ENCODE peak calls at places on chromosomes 1 and 21, in ten cellular contexts. C is heart left ventricle; P is CD4-positive, alpha-beta T cell; B is fibroblast of mammary gland; I is lower leg skin; F is left ventricle myocardium inferior; J is GM23338; Y is astrocyte of the spinal cord; A is RWPE1; X is PC-9. T is an unnamed sample.

GRCh38 chr1:224456637-224456953 is 22.0 kb upstream of the WDR26 start:
- DNase-seq in Y (no peak), A (no peak), P (no peak), I (no peak), B (no peak), C (no peak), J (no peak), F (no peak), X (no peak), T (no peak)

GRCh38 chr1:40693425-40693824 is 1.9 kb downstream of the NFYC start:
- DNase-seq in I (no peak), X (no peak), Y (no peak), J (no peak), C (no peak), A (no peak), F (no peak), B (no peak), P (no peak), T (no peak)

GRCh38 chr1:54273837-54274192 is 73.8 kb downstream of the MRPL37 start:
- DNase-seq in I (peak), P (no peak), X (no peak), A (no peak), Y (peak), B (peak), J (peak), C (peak), F (peak), T (no peak)

GRCh38 chr1:112141301-112141700 is 151.8 kb upstream of the KCND3 start:
- DNase-seq in F (no peak), C (no peak), J (no peak), I (no peak), P (no peak), B (no peak), Y (no peak), A (no peak), X (no peak), T (no peak)

GRCh38 chr1:53470155-53470554 is 11.0 kb downstream of the DMRTB1 start:
- DNase-seq in Y (peak), J (peak), F (peak), B (peak), X (no peak), C (peak), A (peak), P (no peak), I (peak), T (peak)

GRCh38 chr1:110356379-110356778 is 17.2 kb downstream of the RBM15 start:
- DNase-seq in P (no peak), J (no peak), C (no peak), A (peak), B (no peak), X (peak), I (no peak), F (no peak), Y (no peak), T (no peak)

GRCh38 chr1:53598956-53599355 is 139.8 kb downstream of the DMRTB1 start:
- DNase-seq in J (no peak), A (no peak), F (no peak), I (no peak), C (no peak), Y (no peak), X (no peak), B (no peak), P (no peak), T (no peak)

GRCh38 chr1:241749041-241749798 is 97.1 kb downstream of the WDR64 start:
- DNase-seq in B (peak), X (peak), Y (peak), J (no peak), A (peak), C (no peak), F (no peak), P (no peak), I (no peak), T (no peak)

GRCh38 chr1:148308832-148309458 is 156.9 kb upstream of the NBPF11 start:
- DNase-seq in B (peak), J (peak), Y (no peak), I (no peak), P (no peak), C (no peak), A (no peak), F (no peak), X (no peak), T (no peak)

GRCh38 chr1:173356211-173356762 is 120.8 kb upstream of the PRDX6 start:
- DNase-seq in I (no peak), J (no peak), X (no peak), C (no peak), Y (no peak), F (no peak), B (peak), A (no peak), P (no peak), T (no peak)

GRCh38 chr1:225848044-225848955 is 33.9 kb downstream of the TMEM63A start:
- DNase-seq in B (peak), Y (no peak), J (no peak), I (no peak), P (no peak), X (no peak), C (peak), F (no peak), A (no peak), T (no peak)

GRCh38 chr1:171794085-171794484 is 12.6 kb downstream of the METTL13 start:
- DNase-seq in Y (peak), F (no peak), P (peak), B (peak), J (no peak), I (no peak), C (no peak), A (peak), X (no peak), T (no peak)

GRCh38 chr1:168918860-168919741 is 187.4 kb upstream of the ATP1B1 start:
- DNase-seq in C (no peak), Y (peak), I (no peak), J (peak), B (no peak), F (no peak), X (no peak), A (peak), P (no peak), T (no peak)

GRCh38 chr1:156444407-156445001 is 56.1 kb downstream of the MEF2D start:
- DNase-seq in F (no peak), Y (no peak), J (peak), C (no peak), I (no peak), X (peak), B (peak), P (no peak), A (no peak), T (no peak)

GRCh38 chr1:87007323-87007722 is 92.9 kb downstream of the HS2ST1 start:
- DNase-seq in P (no peak), J (no peak), B (no peak), C (no peak), A (no peak), X (no peak), Y (no peak), F (no peak), I (no peak), T (no peak)

GRCh38 chr21:35106246-35106835 is 57.2 kb upstream of the RUNX1 start:
- DNase-seq in I (no peak), J (no peak), F (no peak), P (no peak), Y (no peak), X (no peak), B (no peak), A (no peak), C (peak), T (no peak)

GRCh38 chr1:116538527-116538926 is 32.3 kb downstream of the CD58 start:
- DNase-seq in B (peak), C (no peak), A (peak), I (no peak), J (no peak), Y (peak), P (peak), F (no peak), X (no peak), T (no peak)

GRCh38 chr1:67676946-67677345 is 8.1 kb upstream of the GADD45A start:
- DNase-seq in F (no peak), J (no peak), B (no peak), Y (no peak), X (no peak), A (no peak), C (no peak), I (no peak), P (no peak), T (no peak)
- TF ChIP-seq CTCF in F (no peak), J (no peak), B (no peak), Y (no peak), X (no peak), A (no peak), C (no peak), I (no peak), P (no peak), T (no peak)

DNA sequence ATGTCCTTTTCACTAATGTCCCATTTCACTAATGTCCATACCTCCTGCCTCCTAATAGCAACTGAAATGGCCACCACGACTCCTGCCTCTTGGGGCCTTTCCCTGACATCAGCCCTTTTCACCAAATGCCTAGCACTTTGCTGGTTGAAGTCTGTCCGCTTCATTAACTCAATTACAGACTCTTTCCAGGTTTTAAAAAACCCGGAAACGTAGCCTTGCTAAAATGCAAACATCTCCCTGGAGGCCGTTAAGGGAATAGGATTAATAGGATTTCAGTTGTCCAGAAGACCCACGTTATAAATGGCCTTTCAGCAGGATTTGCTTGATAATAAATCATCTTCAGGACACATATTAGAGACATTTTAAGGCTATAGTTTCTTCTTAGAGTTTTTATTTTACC is 25.7 kb upstream of the ERO1B start:
- DNase-seq in F (no peak), P (no peak), Y (no peak), X (no peak), I (no peak), A (no peak), C (no peak), J (no peak), B (no peak), T (no peak)
- TF ChIP-seq CTCF in F (no peak), P (no peak), Y (no peak), X (no peak), I (no peak), A (no peak), C (no peak), J (no peak), B (no peak), T (no peak)

DNA sequence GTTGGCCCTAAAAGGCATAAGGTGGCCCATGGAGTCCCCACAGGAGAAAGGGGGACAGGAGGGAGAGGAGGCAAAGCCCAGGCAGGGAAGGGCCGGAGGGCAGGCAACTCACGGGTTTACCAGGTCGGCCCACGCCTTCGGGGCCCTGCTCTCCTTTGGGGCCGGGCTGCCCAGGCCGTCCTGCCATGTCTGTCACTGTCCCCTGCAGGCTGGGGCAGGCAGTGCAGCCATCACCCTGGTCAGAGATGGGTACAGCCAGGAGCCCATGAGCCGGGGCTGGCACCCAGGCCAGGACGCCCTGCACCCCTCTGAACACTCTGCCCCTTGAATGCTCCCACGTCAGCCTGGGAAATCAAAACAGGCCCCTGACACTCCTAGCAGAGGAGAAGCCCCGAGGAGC is 19.8 kb downstream of the COL16A1 start:
- DNase-seq in A (no peak), J (peak), P (no peak), X (no peak), B (no peak), F (no peak), C (no peak), Y (no peak), I (no peak), T (no peak)
- TF ChIP-seq CTCF in A (no peak), J (peak), P (no peak), X (peak), B (peak), F (peak), C (peak), Y (peak), I (no peak), T (peak)

DNA sequence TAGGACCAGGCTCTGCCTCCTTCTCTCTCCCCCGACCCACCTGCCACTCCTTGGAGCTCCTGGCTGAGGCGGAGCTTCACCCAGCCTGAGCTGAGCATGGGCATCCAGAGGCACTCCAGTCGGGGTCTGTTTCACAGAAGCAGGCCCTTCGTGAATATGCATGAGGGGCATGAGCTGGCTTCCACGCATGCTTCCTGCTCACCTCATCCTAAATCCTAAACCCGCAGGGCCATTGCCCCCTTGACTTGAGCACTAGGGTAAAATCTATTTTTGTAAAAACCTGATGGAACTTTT is 24.0 kb downstream of the CAPZB start:
- DNase-seq in A (no peak), Y (no peak), X (no peak), P (no peak), F (no peak), I (no peak), B (no peak), C (no peak), J (peak), T (no peak)
- TF ChIP-seq CTCF in A (no peak), Y (no peak), X (no peak), P (no peak), F (no peak), I (no peak), B (no peak), C (no peak), J (no peak), T (no peak)

DNA sequence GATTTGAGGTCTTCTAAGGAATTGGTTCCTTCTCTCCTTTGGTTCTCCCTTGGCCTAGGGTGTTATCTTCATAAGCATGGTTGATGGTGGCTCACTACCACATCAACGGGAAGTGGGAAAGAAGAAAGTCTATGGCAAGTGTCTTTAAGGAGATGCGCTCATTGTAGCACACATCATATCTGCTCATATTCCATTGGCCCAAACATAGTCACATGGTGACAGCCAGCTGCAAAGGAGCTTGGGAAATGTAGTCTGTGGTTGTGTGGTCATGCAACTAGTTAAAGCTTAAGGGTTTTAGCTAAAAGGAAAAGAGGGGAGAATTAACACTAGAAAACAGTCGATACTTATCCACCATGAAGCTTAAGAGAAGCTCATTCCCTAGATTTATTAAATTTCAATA is 11.4 kb upstream of the MRPS6 start:
- DNase-seq in F (no peak), I (no peak), Y (no peak), X (no peak), P (no peak), B (peak), A (no peak), C (no peak), J (peak), T (no peak)
- TF ChIP-seq CTCF in F (no peak), I (no peak), Y (no peak), X (no peak), P (no peak), B (no peak), A (no peak), C (no peak), J (no peak), T (no peak)

T was measured in progenitor cell of endocrine pancreas.